ENCODE peak calls at places on chromosome 19, in four cellular contexts. One of them, this sample, is unnamed.

GRCh38 chr19:49749771-49750170 is 13.3 kb downstream of the TSKS start:
- DNase-seq in neuronal stem cell: no peak
- DNase-seq in H1: no peak
- DNase-seq in trophoblast cell: no peak
- DNase-seq in this sample: peak; percentile 26

GRCh38 chr19:10835089-10835753 is 791 bp downstream of the TMED1 start:
- DNase-seq in neuronal stem cell: no peak
- DNase-seq in H1: no peak
- DNase-seq in trophoblast cell: peak; percentile 100
- DNase-seq in this sample: no peak

GRCh38 chr19:16496613-16496983 is 404 bp downstream of the C19orf44 start:
- DNase-seq in neuronal stem cell: no peak
- DNase-seq in H1: peak; percentile 48
- DNase-seq in trophoblast cell: peak; percentile 86
- DNase-seq in this sample: no peak

GRCh38 chr19:46404039-46404883 is 9.1 kb downstream of the CCDC8 start:
- DNase-seq in neuronal stem cell: no peak
- DNase-seq in H1: peak; percentile 83
- DNase-seq in trophoblast cell: peak; percentile 65
- DNase-seq in this sample: peak; percentile 74

GRCh38 chr19:3225677-3226093 is 1.2 kb downstream of the CELF5 start:
- DNase-seq in neuronal stem cell: no peak
- DNase-seq in H1: no peak
- DNase-seq in trophoblast cell: no peak
- DNase-seq in this sample: no peak

GRCh38 chr19:4115050-4115817 is 8.7 kb downstream of the MAP2K2 start:
- DNase-seq in neuronal stem cell: no peak
- DNase-seq in H1: no peak
- DNase-seq in trophoblast cell: no peak
- DNase-seq in this sample: no peak

GRCh38 chr19:6276447-6276846 is 3.3 kb downstream of the MLLT1 start:
- DNase-seq in neuronal stem cell: no peak
- DNase-seq in H1: no peak
- DNase-seq in trophoblast cell: no peak
- DNase-seq in this sample: peak; percentile 89

GRCh38 chr19:5828661-5829566 is 10.6 kb downstream of the FUT6 start:
- DNase-seq in neuronal stem cell: peak; percentile 56
- DNase-seq in H1: peak; percentile 70
- DNase-seq in trophoblast cell: no peak
- DNase-seq in this sample: peak; percentile 86

GRCh38 chr19:12289790-12290065 is 5.0 kb downstream of the ZNF44 start:
- DNase-seq in neuronal stem cell: no peak
- DNase-seq in H1: no peak
- DNase-seq in trophoblast cell: no peak
- DNase-seq in this sample: no peak

GRCh38 chr19:3375221-3376088 is 9.1 kb downstream of the NFIC start:
- DNase-seq in neuronal stem cell: no peak
- DNase-seq in H1: no peak
- DNase-seq in trophoblast cell: no peak
- DNase-seq in this sample: peak; percentile 45

GRCh38 chr19:46350029-46350757 is 3.3 kb downstream of the PPP5C start:
- DNase-seq in neuronal stem cell: no peak
- DNase-seq in H1: no peak
- DNase-seq in trophoblast cell: no peak
- DNase-seq in this sample: no peak

GRCh38 chr19:48398329-48399235 is 5.1 kb downstream of the GRIN2D start:
- DNase-seq in neuronal stem cell: peak; percentile 77
- DNase-seq in H1: peak; percentile 98
- DNase-seq in trophoblast cell: peak; percentile 93
- DNase-seq in this sample: peak; percentile 78

GRCh38 chr19:16134510-16134909 is 9.0 kb upstream of the HSH2D start:
- DNase-seq in neuronal stem cell: no peak
- DNase-seq in H1: no peak
- DNase-seq in trophoblast cell: no peak
- DNase-seq in this sample: no peak

GRCh38 chr19:47658431-47659383 is 49.8 kb downstream of the BICRA start:
- DNase-seq in neuronal stem cell: no peak
- DNase-seq in H1: no peak
- DNase-seq in trophoblast cell: no peak
- DNase-seq in this sample: no peak

GRCh38 chr19:15631817-15632216 is 8.9 kb upstream of the CYP4F3 start:
- DNase-seq in neuronal stem cell: no peak
- DNase-seq in H1: no peak
- DNase-seq in trophoblast cell: peak; percentile 26
- DNase-seq in this sample: no peak

GRCh38 chr19:6723738-6724137 is 3.3 kb upstream of the C3 start:
- DNase-seq in neuronal stem cell: no peak
- DNase-seq in H1: no peak
- DNase-seq in trophoblast cell: no peak
- DNase-seq in this sample: no peak

GRCh38 chr19:33175886-33176669 is 18.1 kb upstream of the LRP3 start:
- DNase-seq in neuronal stem cell: no peak
- DNase-seq in H1: peak; percentile 55
- DNase-seq in trophoblast cell: peak; percentile 47
- DNase-seq in this sample: peak; percentile 65

GRCh38 chr19:35673121-35673804 is 6.9 kb downstream of the UPK1A start:
- DNase-seq in neuronal stem cell: no peak
- DNase-seq in H1: peak; percentile 89
- DNase-seq in trophoblast cell: peak; percentile 88
- DNase-seq in this sample: peak; percentile 75

GRCh38 chr19:6233827-6234511 is 45.8 kb downstream of the MLLT1 start:
- DNase-seq in neuronal stem cell: no peak
- DNase-seq in H1: no peak
- DNase-seq in trophoblast cell: no peak
- DNase-seq in this sample: no peak

GRCh38 chr19:17210296-17210695 is 4.9 kb upstream of the USE1 start:
- DNase-seq in neuronal stem cell: no peak
- DNase-seq in H1: no peak
- DNase-seq in trophoblast cell: no peak
- DNase-seq in this sample: peak; percentile 40

GRCh38 chr19:8209111-8209964 is at the start of gene CERS4:
- DNase-seq in neuronal stem cell: peak; percentile 82
- DNase-seq in H1: peak; percentile 92
- DNase-seq in trophoblast cell: peak; percentile 33
- DNase-seq in this sample: peak; percentile 54

GRCh38 chr19:34555447-34555846 is 73.9 kb downstream of the WTIP start:
- DNase-seq in neuronal stem cell: no peak
- DNase-seq in H1: no peak
- DNase-seq in trophoblast cell: peak; percentile 62
- DNase-seq in this sample: no peak

GRCh38 chr19:30540671-30541210 is 168.6 kb downstream of the ZNF536 start:
- DNase-seq in neuronal stem cell: no peak
- DNase-seq in H1: no peak
- DNase-seq in trophoblast cell: no peak
- DNase-seq in this sample: no peak

GRCh38 chr19:9054768-9055167 is 32.1 kb upstream of the OR1M1 start:
- DNase-seq in neuronal stem cell: peak; percentile 11
- DNase-seq in H1: peak; percentile 54
- DNase-seq in trophoblast cell: peak; percentile 81
- DNase-seq in this sample: no peak

GRCh38 chr19:15247107-15248014 is 15.1 kb upstream of the EPHX3 start:
- DNase-seq in neuronal stem cell: no peak
- DNase-seq in H1: no peak
- DNase-seq in trophoblast cell: no peak
- DNase-seq in this sample: no peak

GRCh38 chr19:58558623-58559274 is 338 bp upstream of the UBE2M start:
- DNase-seq in neuronal stem cell: peak; percentile 99
- DNase-seq in H1: peak; percentile 100
- DNase-seq in trophoblast cell: peak; percentile 100
- DNase-seq in this sample: peak; percentile 98
- H2BK12ac ChIP-seq in neuronal stem cell: no peak overlapping the region
- H2BK12ac ChIP-seq in H1: peak overlapping the region; percentile 95
- H2BK12ac ChIP-seq in trophoblast cell: no peak overlapping the region
- H2BK12ac ChIP-seq in this sample: no peak overlapping the region

GRCh38 chr19:1254081-1254527 is 5.7 kb downstream of the MIDN start:
- DNase-seq in neuronal stem cell: no peak
- DNase-seq in H1: no peak
- DNase-seq in trophoblast cell: no peak
- DNase-seq in this sample: no peak
- H3K4me3 ChIP-seq in neuronal stem cell: no peak overlapping the region
- H3K4me3 ChIP-seq in H1: no peak overlapping the region
- H3K4me3 ChIP-seq in trophoblast cell: no peak overlapping the region
- H3K4me3 ChIP-seq in this sample: no peak overlapping the region

GRCh38 chr19:39428309-39429112 is 7.2 kb downstream of the RPS16 start:
- DNase-seq in neuronal stem cell: peak; percentile 72
- DNase-seq in H1: peak; percentile 88
- DNase-seq in trophoblast cell: peak; percentile 85
- DNase-seq in this sample: peak; percentile 98
- H2BK12ac ChIP-seq in neuronal stem cell: no peak overlapping the region
- H2BK12ac ChIP-seq in H1: peak overlapping the region; percentile 97
- H2BK12ac ChIP-seq in trophoblast cell: peak overlapping the region; percentile 85
- H2BK12ac ChIP-seq in this sample: peak overlapping the region; percentile 44

DNA sequence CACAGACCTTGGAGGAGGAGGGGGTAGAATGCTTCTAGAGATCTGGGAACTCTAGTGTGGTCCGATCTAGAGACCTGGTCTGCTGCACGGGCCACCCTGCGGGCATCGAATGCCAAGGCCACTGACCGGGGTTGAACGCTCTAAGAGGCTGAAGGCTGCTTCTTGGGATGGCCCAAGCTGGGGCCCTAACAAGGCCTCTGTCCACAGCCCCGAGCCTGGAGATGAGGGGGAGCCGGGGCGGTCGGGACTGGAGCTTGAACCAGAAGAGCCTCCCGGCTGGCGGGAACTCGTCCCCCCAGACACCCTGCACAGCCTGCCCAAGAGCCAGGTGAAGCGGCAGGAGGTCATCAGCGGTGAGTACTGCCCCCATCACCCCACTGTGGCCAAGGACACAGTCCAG is 15.3 kb downstream of the ARHGEF1 start:
- DNase-seq in neuronal stem cell: no peak
- DNase-seq in H1: no peak
- DNase-seq in trophoblast cell: no peak
- DNase-seq in this sample: no peak
- H3K4me3 ChIP-seq in neuronal stem cell: no peak overlapping the region
- H3K4me3 ChIP-seq in H1: no peak overlapping the region
- H3K4me3 ChIP-seq in trophoblast cell: no peak overlapping the region
- H3K4me3 ChIP-seq in this sample: no peak overlapping the region

This sample was measured in mesenchymal stem cell.